ENCODE peak calls at places on chromosomes 11 and 22, in ten cellular contexts. D is NCI-H1105; X is endothelial cell; I is cardiac fibroblast; K is ovary; S is activated naive CD8-positive, alpha-beta T cell treated with anti-CD3 and anti-CD28 coated beads, Interleukin-2, amount 50 U/mL, for 24 hours; U is stimulated activated CD8-positive, alpha-beta memory T cell treated with anti-CD3 and anti-CD28 coated beads, Interleukin-12 subunit alpha, Interleukin-12 subunit beta, amount 100 ng/mL, for 1 hour; B is germinal center; Y is RPMI7951; C is NCI-H1694. T is an unnamed sample.

GRCh38 chr11:25741886-25742285 is 590.0 kb upstream of the ANO3 start:
- DNase-seq in D (no peak), B (no peak), S (no peak), C (no peak), K (no peak), X (no peak), Y (no peak), I (no peak), U (no peak), T (no peak)

GRCh38 chr11:107493117-107493516 is 35.5 kb upstream of the CWF19L2 start:
- DNase-seq in C (no peak), I (no peak), Y (peak; percentile 54), U (no peak), X (no peak), D (no peak), S (no peak), K (no peak), B (no peak), T (no peak)

GRCh38 chr11:120032766-120033390 is 105.0 kb downstream of the TRIM29 start:
- DNase-seq in S (no peak), C (no peak), I (no peak), B (no peak), D (no peak), X (no peak), K (no peak), U (no peak), Y (no peak), T (no peak)

GRCh38 chr22:39178206-39179111 is 26.0 kb upstream of the CBX7 start:
- DNase-seq in X (no peak), I (peak; percentile 86), S (no peak), Y (peak; percentile 41), B (no peak), U (no peak), C (no peak), K (no peak), D (no peak), T (no peak)

GRCh38 chr11:69541001-69541285 is 59.5 kb downstream of the LINC01488 start:
- DNase-seq in U (no peak), X (no peak), I (no peak), C (no peak), D (no peak), K (no peak), B (no peak), Y (peak; percentile 46), S (no peak), T (no peak)

GRCh38 chr11:70073188-70073817 is 4.8 kb upstream of the ANO1 start:
- DNase-seq in I (no peak), C (no peak), K (no peak), U (no peak), B (no peak), D (no peak), S (no peak), X (no peak), Y (no peak), T (no peak)

GRCh38 chr11:45245237-45246045 is 40.7 kb downstream of the SYT13 start:
- DNase-seq in Y (no peak), I (no peak), C (no peak), B (no peak), K (no peak), U (no peak), X (no peak), D (no peak), S (no peak), T (no peak)

GRCh38 chr11:46845440-46845739 is 690 bp downstream of the CKAP5 start:
- DNase-seq in C (no peak), I (peak; percentile 11), X (no peak), K (no peak), D (no peak), Y (peak; percentile 2), B (no peak), S (no peak), U (no peak), T (no peak)

GRCh38 chr11:79087238-79087956 is 353.4 kb downstream of the TENM4 start:
- DNase-seq in Y (peak; percentile 95), S (no peak), X (no peak), I (peak; percentile 83), B (no peak), K (no peak), C (no peak), U (no peak), D (no peak), T (no peak)

GRCh38 chr11:111358038-111359001 is 20.8 kb downstream of the POU2AF1 start:
- DNase-seq in U (no peak), S (no peak), X (no peak), B (no peak), C (no peak), Y (no peak), I (no peak), D (no peak), K (no peak), T (no peak)

GRCh38 chr11:15884792-15885540 is 471.4 kb downstream of the SOX6 start:
- DNase-seq in S (no peak), I (no peak), Y (no peak), U (no peak), K (no peak), B (no peak), X (no peak), C (no peak), D (no peak), T (no peak)

GRCh38 chr22:48568736-48569330 is 1258.8 kb downstream of the BRD1 start:
- DNase-seq in C (no peak), D (no peak), X (no peak), Y (no peak), I (no peak), S (no peak), B (no peak), K (no peak), U (no peak), T (no peak)

GRCh38 chr22:37985751-37986281 is 1.5 kb upstream of the SOX10 start:
- DNase-seq in K (no peak), B (no peak), C (no peak), I (no peak), U (no peak), D (no peak), S (no peak), X (no peak), Y (peak; percentile 47), T (no peak)

GRCh38 chr11:3609416-3610265 is 32.2 kb downstream of the ART5 start:
- DNase-seq in X (peak; percentile 50), C (peak; percentile 40), U (no peak), I (peak; percentile 56), K (no peak), S (peak; percentile 21), D (no peak), B (peak; percentile 48), Y (peak; percentile 27), T (peak; percentile 48)

GRCh38 chr22:44193537-44193896 is 12.8 kb downstream of the PARVG start:
- DNase-seq in D (no peak), S (no peak), X (no peak), Y (peak; percentile 34), I (no peak), K (no peak), C (peak; percentile 45), B (no peak), U (no peak), T (no peak)

GRCh38 chr22:46078241-46079092 is 71.9 kb upstream of the PPARA start:
- DNase-seq in Y (no peak), K (peak; percentile 82), D (peak; percentile 73), X (no peak), C (no peak), B (no peak), U (no peak), I (peak; percentile 34), S (no peak), T (no peak)

GRCh38 chr22:16776088-16776487 is 49.1 kb downstream of the XKR3 start:
- DNase-seq in B (no peak), D (no peak), S (no peak), Y (no peak), C (no peak), U (no peak), I (no peak), K (no peak), X (no peak), T (no peak)

GRCh38 chr11:88631497-88631896 is 294.0 kb upstream of the CTSC start:
- DNase-seq in B (no peak), D (no peak), U (no peak), S (no peak), K (no peak), Y (no peak), X (no peak), I (no peak), C (no peak), T (no peak)

GRCh38 chr11:3162410-3163240 is 2.5 kb downstream of the OSBPL5 start:
- DNase-seq in B (no peak), X (no peak), C (no peak), D (no peak), I (no peak), S (no peak), K (peak; percentile 25), U (no peak), Y (no peak), T (no peak)

GRCh38 chr11:5719703-5720495 is 16.3 kb upstream of the OR56B1 start:
- DNase-seq in U (no peak), D (no peak), C (no peak), S (no peak), Y (no peak), X (no peak), I (no peak), B (no peak), K (no peak), T (no peak)

GRCh38 chr11:15038963-15039362 is 34.4 kb upstream of the CALCB start:
- DNase-seq in X (no peak), B (no peak), K (no peak), I (peak; percentile 5), C (no peak), Y (no peak), S (no peak), D (no peak), U (no peak), T (no peak)

GRCh38 chr11:100863080-100863581 is 176.0 kb downstream of the ARHGAP42 start:
- DNase-seq in C (no peak), I (peak; percentile 85), S (no peak), D (no peak), Y (peak; percentile 92), U (no peak), K (no peak), B (no peak), X (no peak), T (no peak)

GRCh38 chr11:126393143-126393542 is 37.7 kb downstream of the ST3GAL4 start:
- DNase-seq in X (no peak), Y (no peak), U (no peak), C (no peak), B (no peak), K (peak; percentile 43), I (no peak), D (no peak), S (no peak), T (no peak)

GRCh38 chr11:65351511-65351910 is 3.0 kb upstream of the TIGD3 start:
- DNase-seq in K (no peak), X (no peak), U (no peak), D (no peak), Y (no peak), S (no peak), C (no peak), B (no peak), I (no peak), T (no peak)

GRCh38 chr11:113048820-113049555 is 87.8 kb downstream of the NCAM1 start:
- DNase-seq in I (peak; percentile 16), Y (peak; percentile 78), C (no peak), B (no peak), U (no peak), K (no peak), X (no peak), S (no peak), D (no peak), T (no peak)

GRCh38 chr11:63769044-63769718 is 606 bp upstream of the ZFTA start:
- DNase-seq in Y (peak; percentile 50), I (peak; percentile 40), U (no peak), B (peak; percentile 48), X (peak; percentile 42), C (no peak), D (peak; percentile 19), S (peak; percentile 42), K (peak; percentile 69), T (no peak)